ENCODE peak calls at places on chromosomes 12 and 14, in six cellular contexts. A is adipocyte, T is heart right ventricle, L is MCF 10A, S is AG08396, P is choroid plexus epithelial cell. F is an unnamed sample.
A peak's percentile ranks its signal among the peaks of the same experiment; 100 is the strongest.

GRCh38 chr12:95218164-95218851 is 701 bp downstream of the VEZT start:
- DNase-seq in P (peak; percentile 61), A (peak; percentile 83), L (no peak), T (no peak), S (peak; percentile 77), F (peak; percentile 59)

GRCh38 chr14:57865450-57866198 is at the start of gene SLC35F4:
- DNase-seq in P (peak; percentile 14), A (peak; percentile 22), L (no peak), T (no peak), S (peak; percentile 30), F (peak; percentile 5)

GRCh38 chr14:69052181-69052601 is 73.1 kb upstream of the ACTN1 start:
- DNase-seq in T (no peak), L (no peak), A (no peak), S (no peak), P (no peak), F (no peak)

GRCh38 chr14:62289471-62289870 is 527.3 kb downstream of the SNAPC1 start:
- DNase-seq in S (no peak), L (no peak), A (no peak), P (no peak), T (no peak), F (no peak)

GRCh38 chr14:60311417-60311816 is 62.4 kb downstream of the PPM1A start:
- DNase-seq in T (no peak), A (peak; percentile 24), S (no peak), P (peak; percentile 73), L (peak; percentile 8), F (no peak)

GRCh38 chr12:29728033-29728432 is 55.7 kb downstream of the TMTC1 start:
- DNase-seq in S (no peak), A (no peak), L (no peak), P (no peak), T (no peak), F (no peak)

GRCh38 chr14:34322940-34323418 is 139.1 kb downstream of the SPTSSA start:
- DNase-seq in A (peak; percentile 72), P (peak; percentile 75), L (peak; percentile 85), S (peak; percentile 71), T (peak; percentile 51), F (peak; percentile 69)

GRCh38 chr12:69545081-69545480 is 40.2 kb upstream of the CCT2 start:
- DNase-seq in T (no peak), A (no peak), L (no peak), S (no peak), P (no peak), F (no peak)

GRCh38 chr14:68632591-68632895 is 160.3 kb downstream of the ZFP36L1 start:
- DNase-seq in P (no peak), T (no peak), L (no peak), S (no peak), A (no peak), F (no peak)

GRCh38 chr14:54435500-54435981 is 5.6 kb downstream of the CNIH1 start:
- DNase-seq in S (peak; percentile 37), A (peak; percentile 62), T (no peak), L (peak; percentile 30), P (peak; percentile 87), F (no peak)

GRCh38 chr14:75283162-75283883 is 4.7 kb downstream of the FOS start:
- DNase-seq in S (no peak), P (peak; percentile 70), L (no peak), T (no peak), A (peak; percentile 77), F (peak; percentile 89)

GRCh38 chr12:104121001-104121400 is 17.0 kb downstream of the NFYB start:
- DNase-seq in L (no peak), S (peak; percentile 43), T (no peak), P (peak; percentile 69), A (peak; percentile 48), F (peak; percentile 50)

GRCh38 chr12:25557830-25558436 is 4.8 kb upstream of the LMNTD1 start:
- DNase-seq in P (peak; percentile 71), T (no peak), A (peak; percentile 85), S (peak; percentile 8), L (peak; percentile 64), F (peak; percentile 8)

GRCh38 chr12:53683494-53683893 is 7.6 kb upstream of the ATP5MC2 start:
- DNase-seq in T (no peak), S (no peak), A (no peak), P (no peak), L (no peak), F (no peak)

GRCh38 chr12:75969768-75970167 is 61.8 kb downstream of the PHLDA1 start:
- DNase-seq in P (no peak), T (no peak), L (peak; percentile 47), S (no peak), A (no peak), F (no peak)

GRCh38 chr14:35558680-35559079 is 24.7 kb downstream of the INSM2 start:
- DNase-seq in L (no peak), T (no peak), A (no peak), P (no peak), S (no peak), F (no peak)

GRCh38 chr12:43104524-43104923 is 447.5 kb downstream of the ADAMTS20 start:
- DNase-seq in A (peak; percentile 25), T (no peak), P (peak; percentile 78), L (peak; percentile 13), S (no peak), F (no peak)

F was measured in A549.